ENCODE peak calls at places on chromosomes 7 and 10, in six cellular contexts. Y is activated naive CD4-positive, alpha-beta T cell treated with anti-CD3 and anti-CD28 coated beads, Interleukin-2, amount 10 ng/mL, durations not matched to agents 7 days and 5 days; Q is MM.1S; P is NCI-H2029 treated with DMSO at 0.1 percent for 48 hours; G is skeletal muscle cell; V is NCI-H774. A is an unnamed sample.

GRCh38 chr7:95893484-95893883 is 121.1 kb downstream of the DYNC1I1 start:
- DNase-seq in Q (no peak), Y (no peak), G (no peak), P (no peak), V (no peak), A (no peak)

GRCh38 chr10:16948335-16948734 is 131.1 kb upstream of the RSU1 start:
- DNase-seq in G (no peak), Q (no peak), P (no peak), V (no peak), Y (no peak), A (no peak)

GRCh38 chr7:45088821-45089313 is at the start of gene NACAD:
- DNase-seq in G (no peak), V (peak), Y (peak), Q (no peak), P (no peak), A (no peak)

GRCh38 chr7:65554-65953 is 126.8 kb upstream of the FAM20C start:
- DNase-seq in Y (no peak), P (no peak), G (peak), Q (no peak), V (no peak), A (no peak)

GRCh38 chr7:66054063-66054462 is 21.6 kb upstream of the ASL start:
- DNase-seq in Q (no peak), P (no peak), V (no peak), Y (no peak), G (no peak), A (no peak)

GRCh38 chr7:158259671-158260423 is 327.8 kb downstream of the PTPRN2 start:
- DNase-seq in V (no peak), Y (no peak), G (no peak), P (no peak), Q (no peak), A (no peak)

GRCh38 chr10:30413996-30414576 is 19.9 kb upstream of the MAP3K8 start:
- DNase-seq in Q (peak), P (no peak), V (peak), Y (peak), G (no peak), A (peak)

GRCh38 chr10:88194041-88194887 is 330.8 kb downstream of the PTEN start:
- DNase-seq in G (no peak), Q (no peak), P (no peak), V (no peak), Y (peak), A (peak)

GRCh38 chr10:42618424-42618823 is 19.9 kb downstream of the ZNF33B start:
- DNase-seq in Q (no peak), G (no peak), P (no peak), V (no peak), Y (no peak), A (no peak)

GRCh38 chr7:149500201-149500600 is 2.6 kb upstream of the ZNF746 start:
- DNase-seq in G (no peak), Y (no peak), V (no peak), P (no peak), Q (no peak), A (no peak)

GRCh38 chr7:94395141-94396041 is 696 bp downstream of the COL1A2 start:
- DNase-seq in P (peak), Y (no peak), G (peak), V (peak), Q (peak), A (peak)

GRCh38 chr10:11305825-11306601 is 288.3 kb downstream of the CELF2 start:
- DNase-seq in V (no peak), Q (no peak), G (no peak), P (no peak), Y (no peak), A (no peak)

GRCh38 chr7:70719120-70719519 is 412.8 kb upstream of the GALNT17 start:
- DNase-seq in P (peak), G (no peak), Q (no peak), Y (no peak), V (peak), A (no peak)

GRCh38 chr10:30430544-30431298 is 3.3 kb upstream of the MAP3K8 start:
- DNase-seq in Y (no peak), P (no peak), G (no peak), V (no peak), Q (no peak), A (no peak)

GRCh38 chr10:60975716-60976115 is 31.7 kb upstream of the RHOBTB1 start:
- DNase-seq in G (no peak), V (no peak), Q (no peak), Y (no peak), P (no peak), A (no peak)

GRCh38 chr10:30434273-30435067 is 486 bp downstream of the MAP3K8 start:
- DNase-seq in V (no peak), P (no peak), Y (peak), G (no peak), Q (peak), A (peak)

GRCh38 chr7:158395780-158396214 is 191.8 kb downstream of the PTPRN2 start:
- DNase-seq in G (no peak), Q (no peak), V (no peak), P (no peak), Y (no peak), A (no peak)

GRCh38 chr7:35729061-35729783 is 34.3 kb upstream of the HERPUD2 start:
- DNase-seq in V (no peak), Y (no peak), Q (peak), P (no peak), G (no peak), A (peak)

GRCh38 chr7:139648941-139649425 is 125.5 kb downstream of the CLEC2L start:
- DNase-seq in Q (no peak), G (no peak), V (no peak), P (no peak), Y (no peak), A (no peak)

GRCh38 chr7:32070406-32071360 is at the start of gene PDE1C:
- DNase-seq in P (no peak), V (no peak), Q (no peak), Y (no peak), G (no peak), A (no peak)

GRCh38 chr10:14208231-14208630 is 122.5 kb downstream of the FRMD4A start:
- DNase-seq in V (no peak), Y (no peak), P (no peak), Q (no peak), G (no peak), A (no peak)

GRCh38 chr7:114720725-114721124 is 201.2 kb upstream of the MDFIC start:
- DNase-seq in Q (no peak), V (no peak), G (no peak), Y (no peak), P (no peak), A (no peak)

GRCh38 chr10:103651783-103652476 is 158.4 kb downstream of the NEURL1 start:
- DNase-seq in Q (no peak), P (no peak), V (no peak), G (no peak), Y (no peak), A (no peak)

GRCh38 chr10:24299587-24300258 is 90.8 kb downstream of the KIAA1217 start:
- DNase-seq in Y (no peak), G (no peak), P (no peak), Q (no peak), V (no peak), A (no peak)

GRCh38 chr10:102595293-102595692 is 49.0 kb upstream of the TRIM8 start:
- DNase-seq in Y (no peak), Q (no peak), G (no peak), V (no peak), P (no peak), A (no peak)

GRCh38 chr7:140342732-140343514 is 55.4 kb downstream of the SLC37A3 start:
- DNase-seq in G (no peak), P (peak), V (no peak), Q (no peak), Y (no peak), A (peak)

GRCh38 chr10:10792681-10793080 is 225.0 kb upstream of the CELF2 start:
- DNase-seq in P (no peak), G (peak), Y (no peak), Q (no peak), V (no peak), A (no peak)

GRCh38 chr7:107879400-107880035 is 11.5 kb upstream of the DLD start:
- DNase-seq in Y (peak), V (peak), G (no peak), Q (peak), P (peak), A (peak)

GRCh38 chr10:43043342-43043772 is 33.5 kb upstream of the RET start:
- DNase-seq in G (no peak), P (no peak), V (no peak), Q (no peak), Y (no peak), A (no peak)

GRCh38 chr10:79930751-79931150 is 18.2 kb downstream of the SFTPD start:
- DNase-seq in Q (no peak), P (no peak), Y (no peak), G (no peak), V (no peak), A (no peak)

GRCh38 chr10:126243976-126244375 is 144.3 kb downstream of the ADAM12 start:
- DNase-seq in P (no peak), V (no peak), G (peak), Q (no peak), Y (no peak), A (no peak)

GRCh38 chr10:103333934-103334520 is 16.9 kb downstream of the PCGF6 start:
- DNase-seq in P (no peak), Y (no peak), Q (peak), G (no peak), V (no peak), A (no peak)

GRCh38 chr7:42250411-42250810 is 13.4 kb upstream of the GLI3 start:
- DNase-seq in P (no peak), Q (no peak), Y (no peak), G (no peak), V (no peak), A (no peak)

GRCh38 chr10:51178634-51179033 is 104.3 kb downstream of the PRKG1 start:
- DNase-seq in V (no peak), P (no peak), Y (no peak), G (no peak), Q (no peak), A (no peak)

GRCh38 chr10:113524539-113525490 is 28.0 kb upstream of the HABP2 start:
- DNase-seq in P (no peak), V (no peak), Q (no peak), Y (no peak), G (no peak), A (no peak)

GRCh38 chr10:126041804-126042231 is 145.5 kb downstream of the FANK1 start:
- DNase-seq in Q (peak), P (peak), V (peak), G (no peak), Y (peak), A (peak)

A was measured in DND-41.